ENCODE peak calls at places on chromosomes 11 and 22, in five cellular contexts. J is substantia nigra, K is AG04450, Y is neural progenitor cell, E is SJSA1. V is an unnamed sample.

GRCh38 chr22:25067851-25068421 is 115.4 kb downstream of the KIAA1671 start:
- DNase-seq in K (no peak), Y (no peak), E (no peak), J (no peak), V (peak; percentile 94)

GRCh38 chr22:27642104-27642800 is 159.3 kb downstream of the MN1 start:
- DNase-seq in J (peak; percentile 61), Y (peak; percentile 79), K (no peak), E (no peak), V (no peak)

GRCh38 chr22:31776231-31776630 is 22.4 kb downstream of the DEPDC5 start:
- DNase-seq in Y (no peak), E (no peak), K (no peak), J (no peak), V (no peak)

GRCh38 chr22:23278883-23279675 is 98.8 kb downstream of the BCR start:
- DNase-seq in E (no peak), J (no peak), Y (no peak), K (no peak), V (no peak)

GRCh38 chr11:121029153-121029552 is 5.3 kb downstream of the TBCEL start:
- DNase-seq in Y (no peak), J (no peak), K (no peak), E (no peak), V (no peak)

GRCh38 chr11:6943131-6943530 is 16.9 kb downstream of the ZNF215 start:
- DNase-seq in K (no peak), J (no peak), Y (no peak), E (no peak), V (no peak)

GRCh38 chr11:9941991-9942390 is 278.1 kb downstream of the SWAP70 start:
- DNase-seq in E (no peak), Y (no peak), K (no peak), J (no peak), V (no peak)

GRCh38 chr22:39153220-39153860 is 860 bp upstream of the CBX7 start:
- DNase-seq in K (no peak), Y (peak; percentile 38), E (no peak), J (no peak), V (no peak)

GRCh38 chr11:62390727-62391126 is 28.1 kb upstream of the SCGB1A1 start:
- DNase-seq in E (no peak), K (no peak), J (no peak), Y (no peak), V (no peak)

GRCh38 chr11:72239849-72240460 is 4.0 kb downstream of the PHOX2A start:
- DNase-seq in E (no peak), J (no peak), Y (peak; percentile 20), K (no peak), V (no peak)

GRCh38 chr11:69550846-69551245 is 69.4 kb downstream of the LINC01488 start:
- DNase-seq in K (no peak), E (no peak), Y (no peak), J (no peak), V (no peak)

GRCh38 chr11:128745296-128746183 is 51.7 kb downstream of the FLI1 start:
- DNase-seq in Y (no peak), E (no peak), K (no peak), J (no peak), V (no peak)

GRCh38 chr11:64611961-64612646 is 21.1 kb downstream of the SLC22A12 start:
- DNase-seq in K (no peak), J (no peak), E (no peak), Y (no peak), V (peak; percentile 47)

GRCh38 chr11:131476266-131476665 is 105.9 kb downstream of the NTM start:
- DNase-seq in E (no peak), Y (no peak), J (no peak), K (no peak), V (no peak)

GRCh38 chr11:117273550-117274289 is 17.4 kb upstream of the BACE1-AS start:
- DNase-seq in Y (no peak), K (peak; percentile 67), E (peak; percentile 82), J (no peak), V (no peak)

GRCh38 chr22:18076060-18076497 is 1.7 kb upstream of the PEX26 start:
- DNase-seq in E (no peak), K (peak; percentile 80), J (no peak), Y (peak; percentile 88), V (peak; percentile 51)

GRCh38 chr11:1267441-1268100 is 41.9 kb downstream of the TOLLIP start:
- DNase-seq in J (no peak), Y (no peak), K (no peak), E (no peak), V (no peak)

GRCh38 chr22:23218867-23219251 is 38.5 kb downstream of the BCR start:
- DNase-seq in J (no peak), K (no peak), E (peak; percentile 79), Y (peak; percentile 81), V (peak; percentile 64)

GRCh38 chr11:27041141-27041869 is 690 bp downstream of the BBOX1 start:
- DNase-seq in K (no peak), J (no peak), E (no peak), Y (peak; percentile 56), V (no peak)

GRCh38 chr11:86743223-86744118 is 56.9 kb upstream of the PRSS23 start:
- DNase-seq in E (peak; percentile 91), Y (no peak), K (peak; percentile 91), J (no peak), V (no peak)

DNA sequence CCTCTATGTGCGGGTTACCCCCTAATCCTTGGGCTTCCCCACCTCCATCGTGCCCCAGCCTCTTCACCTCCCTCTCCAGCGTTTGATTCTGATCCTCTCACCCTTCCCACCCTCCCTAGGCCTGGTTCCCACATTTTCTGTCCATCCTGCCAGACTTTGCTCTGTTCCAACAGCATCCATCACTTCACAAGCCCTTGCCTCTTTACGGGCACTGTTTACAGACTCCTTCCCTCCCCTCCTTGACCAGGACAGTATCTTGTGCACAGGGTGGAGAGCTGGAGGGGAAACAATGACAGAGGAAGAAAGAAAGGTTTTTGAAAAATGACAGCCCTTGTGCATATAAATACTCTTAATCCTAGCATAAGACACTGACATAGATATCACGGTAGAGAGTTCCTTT is 30.4 kb downstream of the FEZ1 start:
- DNase-seq in K (no peak), J (no peak), Y (no peak), E (no peak), V (no peak)
- H3K27ac ChIP-seq in K (no peak overlapping the region), J (peak overlapping the region; percentile 72), Y (peak overlapping the region; percentile 39), E (no peak overlapping the region), V (no peak overlapping the region)

GRCh38 chr22:37054078-37054440 is 2.5 kb downstream of the KCTD17 start:
- DNase-seq in J (no peak), E (no peak), Y (no peak), K (no peak), V (no peak)

GRCh38 chr22:37053310-37054077 is 2.0 kb downstream of the KCTD17 start:
- DNase-seq in E (no peak), J (no peak), K (no peak), Y (no peak), V (no peak)

GRCh38 chr22:37052386-37053309 is 1.1 kb downstream of the KCTD17 start:
- DNase-seq in Y (no peak), E (no peak), K (no peak), J (no peak), V (no peak)

GRCh38 chr22:37050913-37051628 is 471 bp upstream of the KCTD17 start:
- DNase-seq in K (no peak), E (no peak), J (no peak), Y (no peak), V (no peak)

DNA sequence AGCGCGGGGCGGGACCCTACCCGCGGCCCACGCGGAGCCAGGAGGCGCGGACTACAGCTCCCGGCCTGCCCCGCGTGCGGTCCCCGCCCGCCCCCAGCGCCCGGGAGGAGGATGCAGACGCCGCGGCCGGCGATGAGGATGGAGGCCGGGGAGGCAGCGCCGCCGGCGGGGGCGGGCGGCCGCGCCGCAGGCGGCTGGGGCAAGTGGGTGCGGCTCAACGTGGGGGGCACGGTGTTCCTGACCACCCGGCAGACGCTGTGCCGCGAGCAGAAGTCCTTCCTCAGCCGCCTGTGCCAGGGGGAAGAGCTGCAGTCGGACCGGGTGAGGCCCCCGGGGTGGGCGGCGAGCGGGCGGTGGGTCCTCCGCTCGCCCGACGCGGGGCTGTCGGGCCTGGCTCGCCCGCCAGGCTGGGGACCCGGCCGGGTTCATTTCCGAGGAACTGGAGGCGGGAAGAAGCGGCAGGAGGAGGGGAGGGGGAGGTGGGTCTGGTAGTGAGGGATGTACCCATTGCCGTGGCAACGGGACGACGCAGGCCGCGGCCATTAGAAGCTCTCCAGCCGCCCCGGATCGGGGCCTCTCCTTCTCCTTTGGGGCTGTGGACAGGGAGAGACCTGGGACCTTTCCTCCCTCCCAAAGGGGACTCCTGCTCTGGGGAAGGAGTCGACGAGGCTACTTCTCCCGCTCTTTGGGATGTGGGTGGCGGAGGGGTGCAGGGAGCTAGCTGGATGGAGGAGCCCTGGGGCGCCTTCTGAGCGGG is at the start of gene KCTD17:
- DNase-seq in J (peak; percentile 21), E (peak; percentile 73), K (no peak), Y (peak; percentile 80), V (peak; percentile 74)
- H3K27ac ChIP-seq in J (peak within 1 kb of the TSS; percentile 53), E (peak within 1 kb of the TSS; percentile 36), K (no peak within 1 kb of the TSS), Y (no peak within 1 kb of the TSS), V (peak within 1 kb of the TSS; percentile 71)

DNA sequence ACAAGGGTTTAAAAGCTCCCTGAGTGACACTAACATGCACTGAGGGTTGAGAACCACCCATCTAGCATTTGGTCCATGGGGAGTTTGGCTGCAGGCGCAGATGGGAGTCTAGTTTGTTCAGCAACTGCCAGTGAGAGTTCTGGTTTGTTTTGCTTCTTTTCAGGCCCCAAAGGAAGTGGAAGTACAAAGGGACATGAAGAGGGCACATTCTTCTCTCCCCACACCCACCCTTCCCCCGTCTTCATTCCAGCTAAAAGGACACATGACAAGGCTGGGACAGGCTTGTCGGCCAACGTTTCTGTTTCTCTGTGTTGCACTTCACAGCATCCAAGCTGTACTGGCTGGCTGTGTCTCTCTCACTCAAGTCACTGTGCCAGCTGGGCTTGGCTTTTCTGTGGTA is 8.2 kb upstream of the ENDOD1 start:
- DNase-seq in Y (peak; percentile 5), K (no peak), J (peak; percentile 39), E (no peak), V (peak; percentile 16)
- H3K27ac ChIP-seq in Y (no peak overlapping the region), K (no peak overlapping the region), J (peak overlapping the region; percentile 96), E (no peak overlapping the region), V (no peak overlapping the region)

GRCh38 chr22:46464701-46465347 is 72.6 kb downstream of the CELSR1 start:
- DNase-seq in E (no peak), Y (no peak), K (no peak), J (no peak), V (no peak)
- H3K27ac ChIP-seq in E (no peak overlapping the region), Y (no peak overlapping the region), K (no peak overlapping the region), J (no peak overlapping the region), V (no peak overlapping the region)

V was measured in DND-41.